ENCODE peak calls at places on chromosomes 13 and 19, in ten cellular contexts. F, C, E, Z, N, V, H, G, B and L are unnamed samples.

GRCh38 chr13:73387318-73387717 is 328.5 kb downstream of the KLF5 start:
- DNase-seq in C (no peak), H (no peak), N (no peak), G (no peak), E (no peak), V (no peak), B (no peak), F (no peak), Z (no peak), L (no peak)

GRCh38 chr19:7705387-7706187 is 3.7 kb upstream of the FCER2 start:
- DNase-seq in V (peak; percentile 91), B (no peak), Z (peak; percentile 44), E (no peak), F (no peak), C (peak; percentile 72), N (no peak), H (no peak), G (peak; percentile 69), L (peak; percentile 90)

GRCh38 chr19:29526730-29527499 is 1.1 kb downstream of the VSTM2B start:
- DNase-seq in E (no peak), B (no peak), Z (no peak), H (peak; percentile 57), G (no peak), N (no peak), C (no peak), F (no peak), V (no peak), L (no peak)

GRCh38 chr13:21077360-21078353 is 16.3 kb upstream of the LATS2 start:
- DNase-seq in N (no peak), C (no peak), F (no peak), H (no peak), Z (no peak), E (no peak), G (no peak), V (no peak), B (no peak), L (peak; percentile 70)

GRCh38 chr13:98214008-98214643 is 37.1 kb upstream of the RNF113B start:
- DNase-seq in E (no peak), C (no peak), N (no peak), G (no peak), Z (no peak), V (no peak), H (no peak), F (peak; percentile 31), B (no peak), L (no peak)

GRCh38 chr19:17073869-17074627 is 1.2 kb downstream of the HAUS8 start:
- DNase-seq in B (no peak), E (no peak), C (peak; percentile 42), F (no peak), H (peak; percentile 62), V (no peak), Z (no peak), N (no peak), G (no peak), L (no peak)

GRCh38 chr13:77896536-77896935 is 22.1 kb downstream of the EDNRB start:
- DNase-seq in F (peak; percentile 38), V (no peak), Z (no peak), C (no peak), H (no peak), G (no peak), N (no peak), B (no peak), E (no peak), L (no peak)

GRCh38 chr13:90806905-90807304 is 540.6 kb upstream of the MIR17HG start:
- DNase-seq in C (no peak), V (no peak), H (no peak), G (no peak), N (no peak), Z (no peak), E (no peak), B (no peak), F (no peak), L (no peak)

GRCh38 chr13:48216204-48216711 is 16.7 kb upstream of the ITM2B start:
- DNase-seq in Z (no peak), V (no peak), E (no peak), H (peak; percentile 18), N (no peak), C (no peak), G (no peak), B (no peak), F (no peak), L (no peak)

DNA sequence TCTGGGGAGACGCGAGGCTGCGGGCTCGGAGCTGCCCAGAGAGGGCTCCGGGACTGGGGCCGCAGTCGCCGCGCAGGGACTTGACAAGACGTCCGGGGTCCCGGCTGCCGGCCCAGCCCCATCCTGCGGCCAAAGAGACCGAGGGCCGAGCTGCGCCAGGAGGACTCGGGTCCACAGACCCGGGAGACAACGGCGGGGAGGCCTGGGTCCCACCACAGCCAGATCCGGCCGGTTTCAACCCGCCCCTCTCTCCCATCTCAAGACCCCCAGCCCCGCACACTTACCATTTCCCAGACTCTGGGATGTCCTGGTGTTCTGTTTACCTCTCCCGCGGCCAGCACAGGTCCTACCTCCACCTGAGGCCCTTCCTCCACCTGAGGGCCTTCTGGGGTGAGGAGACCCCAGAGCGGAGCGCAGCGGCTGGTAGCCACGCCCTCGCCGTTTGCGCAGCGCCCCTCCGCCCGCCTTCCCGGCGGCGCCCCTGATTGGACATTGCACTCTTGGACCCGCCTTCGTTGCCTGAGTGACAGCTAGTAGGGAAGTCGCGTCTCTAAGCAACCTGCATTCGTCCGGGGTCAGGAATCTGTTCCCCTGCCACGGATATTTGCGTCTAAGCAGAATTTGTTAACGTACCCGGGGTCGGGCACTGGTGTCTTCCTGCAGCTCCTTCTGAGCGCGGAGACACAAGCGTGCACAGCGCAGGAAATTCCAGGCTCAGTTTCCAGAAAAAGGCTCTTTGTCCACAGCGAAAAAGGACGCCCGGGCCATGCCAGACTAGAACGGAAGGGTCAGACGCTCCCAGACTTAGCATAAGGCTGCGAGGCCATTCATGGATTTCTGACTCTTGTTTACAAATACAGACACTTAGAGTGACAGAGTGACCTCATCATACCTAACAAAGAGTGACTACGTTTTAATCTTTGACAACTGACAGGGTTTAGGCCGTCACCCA is at the start of gene ZNF709:
- DNase-seq in C (peak; percentile 93), Z (peak; percentile 92), N (no peak), B (peak; percentile 86), V (peak; percentile 78), F (peak; percentile 95), G (peak; percentile 73), E (peak; percentile 90), H (peak; percentile 97), L (no peak)
- TF ChIP-seq POLR2AphosphoS5 in C (peak; percentile 68), Z (no peak), N (no peak), B (peak; percentile 36), V (peak; percentile 71), F (no peak), G (peak; percentile 41), E (peak; percentile 61), H (peak; percentile 100), L (no peak)

GRCh38 chr13:30802953-30803478 is 67.7 kb downstream of the ALOX5AP start:
- DNase-seq in E (no peak), C (peak; percentile 88), B (peak; percentile 85), Z (peak; percentile 86), G (peak; percentile 65), V (peak; percentile 32), H (peak; percentile 88), N (peak; percentile 60), F (peak; percentile 74), L (peak; percentile 73)
- TF ChIP-seq POLR2AphosphoS5 in E (peak; percentile 44), C (peak; percentile 25), B (peak; percentile 59), Z (no peak), G (no peak), V (no peak), H (no peak), N (no peak), F (peak; percentile 28), L (peak; percentile 1)

DNA sequence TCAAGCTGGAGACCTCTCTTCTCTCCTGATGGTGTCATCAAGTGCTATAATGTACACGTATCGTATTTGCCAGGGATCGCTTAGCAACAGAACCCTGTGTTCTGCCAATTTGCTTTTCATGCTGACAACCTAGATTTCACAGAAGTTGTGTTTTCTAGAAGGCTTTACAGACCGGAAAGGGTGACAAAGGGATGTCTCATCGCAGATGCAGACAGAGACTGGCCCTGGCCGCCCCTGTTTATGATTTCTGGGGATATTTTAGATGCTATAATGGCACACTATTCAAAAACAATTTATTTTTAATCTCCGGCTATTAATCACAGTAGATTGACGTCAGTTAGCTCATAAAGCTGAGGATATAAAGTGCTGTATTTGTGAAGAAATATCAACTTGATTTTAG is 291.4 kb downstream of the IRS2 start:
- DNase-seq in G (no peak), N (no peak), Z (no peak), C (no peak), V (no peak), H (no peak), E (no peak), B (no peak), F (no peak), L (no peak)
- TF ChIP-seq POLR2AphosphoS5 in G (no peak), N (no peak), Z (no peak), C (no peak), V (no peak), H (no peak), E (no peak), B (no peak), F (no peak), L (no peak)

GRCh38 chr19:50796128-50796633 is 6.0 kb downstream of the ACP4 start:
- DNase-seq in G (no peak), H (peak; percentile 52), F (no peak), E (no peak), B (no peak), N (no peak), Z (no peak), C (no peak), V (no peak), L (peak; percentile 35)
- TF ChIP-seq POLR2AphosphoS5 in G (no peak), H (peak; percentile 45), F (no peak), E (no peak), B (no peak), N (no peak), Z (no peak), C (no peak), V (peak; percentile 67), L (no peak)